ENCODE peak calls at places on chromosomes 3 and 15, in five cellular contexts. H is sigmoid colon, N is RWPE1, Z is foreskin fibroblast, U is GM13976. P is an unnamed sample.

GRCh38 chr3:132966374-132966773 is 71.8 kb upstream of the TMEM108 start:
- DNase-seq in H (no peak), U (no peak), Z (no peak), N (no peak), P (no peak)

GRCh38 chr3:158167737-158168469 is 58.0 kb downstream of the RSRC1 start:
- DNase-seq in Z (peak), N (peak), U (no peak), H (no peak), P (peak)

GRCh38 chr15:70284438-70285214 is 186.9 kb upstream of the TLE3 start:
- DNase-seq in Z (no peak), H (no peak), N (no peak), U (no peak), P (no peak)

GRCh38 chr15:75054172-75054897 is 30.9 kb downstream of the PPCDC start:
- DNase-seq in H (no peak), N (no peak), Z (no peak), U (no peak), P (no peak)

GRCh38 chr15:66986951-66987350 is 78.5 kb upstream of the SMAD3 start:
- DNase-seq in U (no peak), H (no peak), Z (no peak), N (no peak), P (no peak)

GRCh38 chr3:168094580-168094876 is 1.2 kb downstream of the GOLIM4 start:
- DNase-seq in N (no peak), Z (no peak), H (no peak), U (no peak), P (no peak)

GRCh38 chr3:111999924-112000835 is 1.5 kb downstream of the TAGLN3 start:
- DNase-seq in H (no peak), N (no peak), U (no peak), Z (no peak), P (no peak)

GRCh38 chr15:95897651-95898050 is 432.8 kb upstream of the NR2F2 start:
- DNase-seq in H (no peak), U (no peak), Z (no peak), N (no peak), P (no peak)

GRCh38 chr3:126119008-126119675 is 35.2 kb upstream of the SLC41A3 start:
- DNase-seq in U (no peak), H (peak), Z (no peak), N (peak), P (no peak)

GRCh38 chr3:127367593-127367992 is 79.7 kb upstream of the PRR20G start:
- DNase-seq in U (no peak), H (no peak), N (no peak), Z (no peak), P (no peak)

GRCh38 chr15:49040151-49040550 is 6.1 kb downstream of the SECISBP2L start:
- DNase-seq in H (no peak), U (no peak), N (no peak), Z (no peak), P (no peak)

GRCh38 chr3:151008699-151009098 is 36.2 kb upstream of the CLRN1 start:
- DNase-seq in Z (peak), U (no peak), N (no peak), H (no peak), P (no peak)
- TF ChIP-seq CTCF in Z (peak), U (no peak), N (no peak), H (no peak), P (peak)

GRCh38 chr3:32781211-32781968 is 36.4 kb upstream of the TRIM71 start:
- DNase-seq in H (peak), Z (peak), N (peak), U (peak), P (peak)
- TF ChIP-seq CTCF in H (no peak), Z (peak), N (peak), U (peak), P (peak)

DNA sequence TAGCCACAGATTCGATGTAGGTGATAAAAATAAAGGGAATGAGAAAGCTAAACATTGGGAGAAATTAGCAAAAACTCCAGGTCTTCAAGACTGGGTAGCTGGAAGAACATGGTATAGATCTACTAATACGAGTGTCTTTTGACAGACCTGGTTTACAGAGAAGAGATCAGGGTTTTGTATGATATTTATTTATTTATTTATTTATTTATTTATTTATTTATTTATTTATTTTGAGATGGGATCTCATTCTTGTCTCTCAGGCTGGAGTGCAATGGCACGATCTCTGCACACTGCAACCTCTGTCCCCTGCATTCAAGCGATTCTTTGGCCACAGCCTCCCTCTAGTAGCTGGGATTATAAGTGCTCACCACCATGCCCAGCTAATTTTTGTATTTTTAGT is 448.4 kb downstream of the CNTN4 start:
- DNase-seq in U (no peak), H (no peak), N (no peak), Z (no peak), P (no peak)
- TF ChIP-seq CTCF in U (no peak), H (no peak), N (no peak), Z (no peak), P (no peak)

DNA sequence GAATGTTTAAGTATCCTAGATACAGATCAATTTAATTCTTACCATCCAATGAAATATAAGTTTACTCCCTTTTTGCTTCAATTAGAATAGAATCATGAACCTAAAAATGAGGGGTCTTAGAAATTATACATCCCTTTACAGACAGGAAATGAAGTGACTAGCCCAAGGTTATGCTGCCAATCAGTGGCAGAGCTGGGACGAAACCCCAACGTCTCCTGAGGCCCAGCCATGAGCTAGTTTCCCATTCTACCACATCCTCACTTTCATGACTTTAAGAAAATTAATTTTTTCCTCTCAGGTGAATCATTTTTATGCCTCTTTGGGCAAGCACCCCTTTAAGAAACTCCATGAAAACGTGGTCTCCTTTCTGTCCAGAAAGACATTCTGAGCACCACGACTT is 11.2 kb downstream of the LRIG1 start:
- DNase-seq in U (no peak), Z (no peak), H (no peak), N (no peak), P (no peak)
- TF ChIP-seq CTCF in U (no peak), Z (no peak), H (no peak), N (no peak), P (no peak)

GRCh38 chr3:10377148-10377725 is 56.3 kb upstream of the SEC13 start:
- DNase-seq in N (no peak), Z (no peak), U (no peak), H (no peak), P (no peak)
- TF ChIP-seq CTCF in N (no peak), Z (no peak), U (no peak), H (no peak), P (no peak)

DNA sequence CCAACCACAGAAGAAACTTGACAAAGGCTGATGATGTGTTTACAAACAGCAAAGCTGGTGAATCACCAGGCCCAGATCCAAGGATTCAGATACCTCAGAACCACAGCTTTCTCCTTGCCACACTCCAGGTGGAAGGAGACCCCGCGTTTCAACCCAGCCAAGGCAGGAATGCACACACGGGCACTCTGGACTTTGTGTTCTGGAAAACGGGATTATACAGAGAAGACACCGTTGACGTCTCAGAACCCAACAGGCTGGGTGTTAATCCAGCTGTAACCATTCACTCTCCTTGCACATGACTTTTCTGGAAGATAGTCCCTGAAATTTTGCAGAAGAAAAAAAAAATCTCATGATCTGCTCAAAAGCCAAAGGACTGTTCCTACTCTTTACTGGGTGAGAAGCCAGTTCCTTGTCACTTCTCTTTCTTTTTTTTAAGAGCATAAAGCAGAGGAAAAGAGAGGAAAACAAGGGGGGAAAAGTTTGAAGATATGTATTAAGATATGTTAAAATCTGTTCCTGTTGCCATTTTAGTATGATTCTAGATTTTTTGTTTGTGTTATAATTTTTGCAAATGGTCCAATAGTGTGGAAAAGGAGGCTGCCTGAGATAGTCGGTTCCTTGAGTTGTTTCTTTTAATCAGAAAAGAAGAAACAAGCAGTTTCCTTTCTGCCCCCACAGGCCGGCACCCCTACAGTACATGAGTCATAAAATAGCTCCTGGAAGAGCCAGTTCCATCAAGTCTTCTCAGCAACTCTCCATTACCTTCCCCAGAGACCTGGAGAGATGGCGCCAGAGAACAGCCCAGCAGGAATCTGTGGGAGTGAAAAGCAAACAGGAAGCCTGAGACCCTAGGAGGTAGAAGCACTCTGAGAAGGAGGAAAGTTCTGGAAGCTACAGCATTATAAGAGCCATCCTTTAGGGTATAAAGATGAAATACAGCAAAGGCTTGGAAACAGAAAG is 73.1 kb downstream of the RORA start:
- DNase-seq in U (no peak), Z (peak), H (peak), N (peak), P (no peak)
- TF ChIP-seq CTCF in U (no peak), Z (no peak), H (no peak), N (no peak), P (no peak)

P was measured in BJ.